ENCODE peak calls at places on chromosomes 2 and 18, in seven cellular contexts. S is body of pancreas, G is stomach, T is endothelial cell of umbilical vein, A is A549, C is heart left ventricle, P is adrenal gland. D is an unnamed sample.

GRCh38 chr2:190036071-190036470 is 26.5 kb downstream of the MSTN start:
- DNase-seq in S (no peak), G (no peak), T (no peak), A (no peak), C (no peak), P (no peak), D (no peak)

GRCh38 chr2:165847001-165847400 is 53.0 kb upstream of the GALNT3 start:
- DNase-seq in S (no peak), G (no peak), T (no peak), A (peak), C (no peak), P (no peak), D (no peak)

GRCh38 chr2:85753525-85754312 is at the start of gene ATOH8:
- DNase-seq in S (peak), G (peak), T (peak), A (peak), C (peak), P (peak), D (no peak)

GRCh38 chr2:2791031-2791430 is 460.0 kb upstream of the MYT1L start:
- DNase-seq in S (no peak), G (no peak), T (no peak), A (no peak), C (no peak), P (no peak), D (no peak)

GRCh38 chr2:233289590-233290424 is 17.8 kb upstream of the SAG start:
- DNase-seq in S (no peak), G (no peak), T (no peak), A (no peak), C (no peak), P (no peak), D (no peak)

GRCh38 chr2:11457935-11458334 is 8.0 kb downstream of the E2F6 start:
- DNase-seq in S (no peak), G (no peak), T (no peak), A (no peak), C (no peak), P (no peak), D (no peak)

GRCh38 chr2:141280037-141280436 is 850.8 kb downstream of the LRP1B start:
- DNase-seq in S (no peak), G (no peak), T (no peak), A (no peak), C (no peak), P (no peak), D (no peak)

GRCh38 chr2:45759310-45759851 is 107.9 kb downstream of the PRKCE start:
- DNase-seq in S (no peak), G (no peak), T (no peak), A (no peak), C (no peak), P (no peak), D (no peak)

GRCh38 chr2:149701241-149701640 is 113.7 kb upstream of the MMADHC start:
- DNase-seq in S (no peak), G (no peak), T (no peak), A (no peak), C (no peak), P (no peak), D (no peak)

GRCh38 chr2:217959723-217960122 is 43.1 kb downstream of the TNS1 start:
- DNase-seq in S (no peak), G (no peak), T (no peak), A (no peak), C (peak), P (peak), D (no peak)

GRCh38 chr2:83594841-83595720 is 864.0 kb downstream of the SUCLG1 start:
- DNase-seq in S (no peak), G (no peak), T (no peak), A (no peak), C (no peak), P (no peak), D (no peak)

GRCh38 chr2:240131941-240132650 is 4.0 kb downstream of the COPS9 start:
- DNase-seq in S (no peak), G (no peak), T (no peak), A (no peak), C (peak), P (no peak), D (no peak)

GRCh38 chr2:134167015-134167414 is 86.9 kb upstream of the MGAT5 start:
- DNase-seq in S (no peak), G (no peak), T (no peak), A (no peak), C (no peak), P (no peak), D (no peak)

GRCh38 chr2:159713691-159714585 is 1.6 kb downstream of the MARCHF7 start:
- DNase-seq in S (no peak), G (no peak), T (peak), A (no peak), C (no peak), P (no peak), D (peak)

GRCh38 chr2:190182071-190182524 is 119.6 kb upstream of the MSTN start:
- DNase-seq in S (no peak), G (no peak), T (no peak), A (no peak), C (no peak), P (no peak), D (peak)

GRCh38 chr2:27545348-27546141 is 37.3 kb upstream of the ZNF512 start:
- DNase-seq in S (no peak), G (no peak), T (no peak), A (no peak), C (no peak), P (no peak), D (no peak)

GRCh38 chr2:10478298-10478625 is 30.1 kb upstream of the ODC1 start:
- DNase-seq in S (no peak), G (no peak), T (no peak), A (no peak), C (no peak), P (no peak), D (no peak)

GRCh38 chr2:169036717-169037450 is 5.8 kb upstream of the ABCB11 start:
- DNase-seq in S (no peak), G (no peak), T (no peak), A (no peak), C (no peak), P (no peak), D (no peak)

GRCh38 chr2:121153516-121153915 is 131.5 kb downstream of the TFCP2L1 start:
- DNase-seq in S (no peak), G (no peak), T (no peak), A (no peak), C (no peak), P (no peak), D (no peak)

GRCh38 chr2:46296840-46297545 is at the start of gene EPAS1:
- DNase-seq in S (peak), G (peak), T (peak), A (peak), C (peak), P (peak), D (peak)

GRCh38 chr2:223075301-223076270 is 23.6 kb downstream of the KCNE4 start:
- DNase-seq in S (no peak), G (no peak), T (no peak), A (no peak), C (no peak), P (no peak), D (no peak)

GRCh38 chr2:42879116-42879705 is 86.8 kb upstream of the HAAO start:
- DNase-seq in S (no peak), G (no peak), T (no peak), A (no peak), C (no peak), P (no peak), D (no peak)

GRCh38 chr2:107801498-107801897 is 25.2 kb upstream of the RGPD4 start:
- DNase-seq in S (no peak), G (no peak), T (no peak), A (no peak), C (no peak), P (no peak), D (no peak)

GRCh38 chr2:26772064-26773001 is 8.2 kb downstream of the SLC35F6 start:
- DNase-seq in S (peak), G (peak), T (peak), A (peak), C (peak), P (peak), D (peak)

GRCh38 chr2:156042895-156043294 is 289.6 kb downstream of the NR4A2 start:
- DNase-seq in S (no peak), G (no peak), T (no peak), A (no peak), C (no peak), P (no peak), D (no peak)

DNA sequence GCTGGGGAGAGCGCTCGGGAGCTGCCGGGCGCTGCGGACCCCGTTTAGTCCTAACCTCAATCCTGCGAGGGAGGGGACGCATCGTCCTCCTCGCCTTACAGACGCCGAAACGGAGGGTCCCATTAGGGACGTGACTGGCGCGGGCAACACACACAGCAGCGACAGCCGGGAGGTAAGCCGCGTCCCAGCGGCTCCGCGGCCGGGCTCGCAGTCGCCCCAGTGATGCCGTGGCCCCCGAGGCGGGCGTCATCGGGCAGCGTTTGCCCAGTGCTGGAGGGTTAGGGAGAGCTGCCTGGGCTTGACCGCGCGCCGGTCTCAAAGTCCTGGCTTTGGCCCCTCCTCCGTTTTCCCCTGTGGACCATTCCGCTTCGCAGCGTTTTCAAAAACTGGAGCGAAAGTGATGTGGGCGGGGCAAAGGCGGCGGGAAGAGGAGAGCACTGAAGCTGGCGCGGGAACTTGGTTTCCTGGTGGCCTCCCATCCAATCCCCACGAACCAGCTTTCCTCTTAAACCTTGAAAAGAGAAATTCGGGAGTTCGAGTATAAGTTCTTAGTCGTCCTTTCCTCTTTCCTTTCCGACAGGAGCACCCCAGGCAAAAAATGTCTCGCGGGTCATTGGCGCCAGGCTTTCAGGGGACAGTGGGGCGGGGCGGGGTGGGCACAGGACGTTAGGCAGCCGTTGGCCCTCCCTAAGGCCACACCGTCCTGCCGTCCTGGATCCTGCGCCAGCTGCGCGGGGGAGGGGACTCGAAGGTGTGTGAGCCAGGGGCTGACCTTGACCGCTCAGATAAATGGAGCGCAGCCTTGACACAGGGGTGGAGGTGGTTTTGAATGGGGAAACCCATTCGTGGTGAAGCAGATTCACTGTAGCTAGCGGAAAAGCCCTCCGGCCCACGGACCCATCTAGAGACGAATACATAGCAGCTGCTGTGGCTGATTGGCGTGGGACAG is 819 bp downstream of the TYMS start:
- DNase-seq in S (peak), G (peak), T (peak), A (peak), C (peak), P (peak), D (peak)
- TF ChIP-seq POLR2A in S (peak), G (no peak), T (peak), A (peak), C (no peak), P (no peak), D (peak)

GRCh38 chr2:238174701-238175100 is 15.9 kb downstream of the ERFE start:
- DNase-seq in S (no peak), G (no peak), T (no peak), A (no peak), C (no peak), P (no peak), D (no peak)
- TF ChIP-seq POLR2A in S (no peak), G (no peak), T (no peak), A (no peak), C (no peak), P (no peak), D (no peak)

GRCh38 chr2:15560988-15561573 is at the start of gene NBAS:
- DNase-seq in S (peak), G (peak), T (peak), A (peak), C (peak), P (peak), D (peak)
- TF ChIP-seq POLR2A in S (peak), G (no peak), T (peak), A (peak), C (peak), P (no peak), D (peak)

GRCh38 chr2:74834806-74835755 is 1.2 kb downstream of the HK2 start:
- DNase-seq in S (peak), G (peak), T (peak), A (no peak), C (peak), P (peak), D (peak)
- TF ChIP-seq POLR2A in S (no peak), G (no peak), T (no peak), A (no peak), C (no peak), P (no peak), D (no peak)

DNA sequence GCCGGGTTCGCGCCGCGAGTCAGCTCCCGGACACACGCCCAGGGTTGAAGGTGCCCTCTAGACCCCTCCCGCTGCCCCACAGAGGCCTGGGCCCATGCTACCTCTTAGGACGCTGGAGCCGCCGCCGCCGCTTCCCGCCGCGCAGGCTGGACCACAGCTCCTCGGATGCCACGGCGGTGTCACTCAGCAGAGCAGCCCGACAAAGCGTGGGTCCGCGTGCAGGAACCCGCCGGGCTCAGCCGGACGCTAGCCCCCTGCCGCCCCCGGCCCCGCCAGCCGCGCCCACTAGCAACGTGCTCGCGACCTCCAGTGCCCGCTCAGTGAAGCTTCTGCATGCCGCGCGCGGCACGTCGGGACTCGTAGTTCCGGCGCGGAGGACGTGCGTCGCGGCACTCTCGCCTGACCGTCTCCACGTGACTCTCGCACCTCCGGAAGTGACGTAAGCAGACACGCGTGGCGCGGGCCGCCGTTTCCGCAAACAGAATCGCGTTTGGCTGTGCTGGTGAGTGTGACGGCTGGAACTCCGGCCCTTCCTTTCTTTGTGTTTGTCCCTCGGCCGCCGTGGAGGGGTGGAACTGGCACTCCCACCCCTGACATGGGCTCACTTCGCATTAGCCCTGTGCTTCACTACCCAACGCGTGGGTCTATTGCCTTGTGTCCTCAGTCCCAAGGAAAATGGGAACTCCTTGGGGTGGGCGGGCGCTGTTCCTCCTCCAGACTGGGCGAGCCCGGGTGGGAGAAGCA is at the start of the genes FAM210A and RNMT:
- DNase-seq in S (peak), G (peak), T (peak), A (peak), C (peak), P (peak), D (peak)
- TF ChIP-seq POLR2A in S (peak), G (no peak), T (peak), A (peak), C (peak), P (peak), D (peak)

GRCh38 chr2:161308178-161308955 is at the start of gene PSMD14:
- DNase-seq in S (peak), G (peak), T (peak), A (peak), C (peak), P (peak), D (peak)
- TF ChIP-seq POLR2A in S (peak), G (no peak), T (peak), A (peak), C (peak), P (peak), D (peak)